ENCODE peak calls at places on chromosomes 6 and 20, in seven cellular contexts. One of them, this sample, is unnamed.

GRCh38 chr6:1908784-1909183 is 299.1 kb downstream of the FOXC1 start:
- DNase-seq in stimulated activated effector memory CD8-positive, alpha-beta T cell treated with anti-CD3 and anti-CD28 coated beads, Interleukin-12 subunit alpha, Interleukin-12 subunit beta, amount 100 ng/mL, for 72 hours: no peak
- DNase-seq in neural progenitor cell: no peak
- DNase-seq in NCI-H1436: no peak
- DNase-seq in activated CD8-positive, alpha-beta memory T cell treated with anti-CD3 and anti-CD28 coated beads for 1 hour: no peak
- DNase-seq in midbrain: no peak
- DNase-seq in EH: peak
- DNase-seq in this sample: no peak

GRCh38 chr6:55174211-55175013 is at the start of gene HCRTR2:
- DNase-seq in stimulated activated effector memory CD8-positive, alpha-beta T cell treated with anti-CD3 and anti-CD28 coated beads, Interleukin-12 subunit alpha, Interleukin-12 subunit beta, amount 100 ng/mL, for 72 hours: no peak
- DNase-seq in neural progenitor cell: peak
- DNase-seq in NCI-H1436: no peak
- DNase-seq in activated CD8-positive, alpha-beta memory T cell treated with anti-CD3 and anti-CD28 coated beads for 1 hour: no peak
- DNase-seq in midbrain: no peak
- DNase-seq in EH: no peak
- DNase-seq in this sample: peak

GRCh38 chr6:140857734-140858380 is 1274.9 kb upstream of the GJE1 start:
- DNase-seq in stimulated activated effector memory CD8-positive, alpha-beta T cell treated with anti-CD3 and anti-CD28 coated beads, Interleukin-12 subunit alpha, Interleukin-12 subunit beta, amount 100 ng/mL, for 72 hours: no peak
- DNase-seq in neural progenitor cell: no peak
- DNase-seq in NCI-H1436: no peak
- DNase-seq in activated CD8-positive, alpha-beta memory T cell treated with anti-CD3 and anti-CD28 coated beads for 1 hour: no peak
- DNase-seq in midbrain: peak
- DNase-seq in EH: peak
- DNase-seq in this sample: no peak

GRCh38 chr20:32663704-32664351 is 9.9 kb downstream of the C20orf203 start:
- DNase-seq in stimulated activated effector memory CD8-positive, alpha-beta T cell treated with anti-CD3 and anti-CD28 coated beads, Interleukin-12 subunit alpha, Interleukin-12 subunit beta, amount 100 ng/mL, for 72 hours: no peak
- DNase-seq in neural progenitor cell: no peak
- DNase-seq in NCI-H1436: no peak
- DNase-seq in activated CD8-positive, alpha-beta memory T cell treated with anti-CD3 and anti-CD28 coated beads for 1 hour: no peak
- DNase-seq in midbrain: no peak
- DNase-seq in EH: no peak
- DNase-seq in this sample: no peak

GRCh38 chr20:24870876-24871275 is 78.2 kb upstream of the CST7 start:
- DNase-seq in stimulated activated effector memory CD8-positive, alpha-beta T cell treated with anti-CD3 and anti-CD28 coated beads, Interleukin-12 subunit alpha, Interleukin-12 subunit beta, amount 100 ng/mL, for 72 hours: no peak
- DNase-seq in neural progenitor cell: no peak
- DNase-seq in NCI-H1436: no peak
- DNase-seq in activated CD8-positive, alpha-beta memory T cell treated with anti-CD3 and anti-CD28 coated beads for 1 hour: no peak
- DNase-seq in midbrain: no peak
- DNase-seq in EH: no peak
- DNase-seq in this sample: no peak

GRCh38 chr20:36277546-36277945 is 28.6 kb upstream of the DLGAP4 start:
- DNase-seq in stimulated activated effector memory CD8-positive, alpha-beta T cell treated with anti-CD3 and anti-CD28 coated beads, Interleukin-12 subunit alpha, Interleukin-12 subunit beta, amount 100 ng/mL, for 72 hours: no peak
- DNase-seq in neural progenitor cell: no peak
- DNase-seq in NCI-H1436: no peak
- DNase-seq in activated CD8-positive, alpha-beta memory T cell treated with anti-CD3 and anti-CD28 coated beads for 1 hour: no peak
- DNase-seq in midbrain: no peak
- DNase-seq in EH: no peak
- DNase-seq in this sample: no peak

GRCh38 chr6:52551483-52552277 is 25.2 kb downstream of the TRAM2 start:
- DNase-seq in stimulated activated effector memory CD8-positive, alpha-beta T cell treated with anti-CD3 and anti-CD28 coated beads, Interleukin-12 subunit alpha, Interleukin-12 subunit beta, amount 100 ng/mL, for 72 hours: no peak
- DNase-seq in neural progenitor cell: peak
- DNase-seq in NCI-H1436: no peak
- DNase-seq in activated CD8-positive, alpha-beta memory T cell treated with anti-CD3 and anti-CD28 coated beads for 1 hour: no peak
- DNase-seq in midbrain: no peak
- DNase-seq in EH: peak
- DNase-seq in this sample: peak

GRCh38 chr6:32854376-32855178 is 585 bp downstream of the PSMB9 start:
- DNase-seq in stimulated activated effector memory CD8-positive, alpha-beta T cell treated with anti-CD3 and anti-CD28 coated beads, Interleukin-12 subunit alpha, Interleukin-12 subunit beta, amount 100 ng/mL, for 72 hours: no peak
- DNase-seq in neural progenitor cell: no peak
- DNase-seq in NCI-H1436: no peak
- DNase-seq in activated CD8-positive, alpha-beta memory T cell treated with anti-CD3 and anti-CD28 coated beads for 1 hour: peak
- DNase-seq in midbrain: peak
- DNase-seq in EH: peak
- DNase-seq in this sample: no peak

GRCh38 chr6:7765575-7766325 is 39.9 kb downstream of the BMP6 start:
- DNase-seq in stimulated activated effector memory CD8-positive, alpha-beta T cell treated with anti-CD3 and anti-CD28 coated beads, Interleukin-12 subunit alpha, Interleukin-12 subunit beta, amount 100 ng/mL, for 72 hours: no peak
- DNase-seq in neural progenitor cell: no peak
- DNase-seq in NCI-H1436: no peak
- DNase-seq in activated CD8-positive, alpha-beta memory T cell treated with anti-CD3 and anti-CD28 coated beads for 1 hour: no peak
- DNase-seq in midbrain: no peak
- DNase-seq in EH: peak
- DNase-seq in this sample: no peak

GRCh38 chr20:21155268-21155667 is 29.4 kb downstream of the KIZ start:
- DNase-seq in stimulated activated effector memory CD8-positive, alpha-beta T cell treated with anti-CD3 and anti-CD28 coated beads, Interleukin-12 subunit alpha, Interleukin-12 subunit beta, amount 100 ng/mL, for 72 hours: no peak
- DNase-seq in neural progenitor cell: no peak
- DNase-seq in NCI-H1436: no peak
- DNase-seq in activated CD8-positive, alpha-beta memory T cell treated with anti-CD3 and anti-CD28 coated beads for 1 hour: no peak
- DNase-seq in midbrain: no peak
- DNase-seq in EH: no peak
- DNase-seq in this sample: no peak

GRCh38 chr6:30156262-30156599 is 4.8 kb downstream of the TRIM10 start:
- DNase-seq in stimulated activated effector memory CD8-positive, alpha-beta T cell treated with anti-CD3 and anti-CD28 coated beads, Interleukin-12 subunit alpha, Interleukin-12 subunit beta, amount 100 ng/mL, for 72 hours: no peak
- DNase-seq in neural progenitor cell: no peak
- DNase-seq in NCI-H1436: no peak
- DNase-seq in activated CD8-positive, alpha-beta memory T cell treated with anti-CD3 and anti-CD28 coated beads for 1 hour: no peak
- DNase-seq in midbrain: no peak
- DNase-seq in EH: peak
- DNase-seq in this sample: no peak

GRCh38 chr6:129646617-129647016 is 63.4 kb downstream of the ARHGAP18 start:
- DNase-seq in stimulated activated effector memory CD8-positive, alpha-beta T cell treated with anti-CD3 and anti-CD28 coated beads, Interleukin-12 subunit alpha, Interleukin-12 subunit beta, amount 100 ng/mL, for 72 hours: no peak
- DNase-seq in neural progenitor cell: no peak
- DNase-seq in NCI-H1436: no peak
- DNase-seq in activated CD8-positive, alpha-beta memory T cell treated with anti-CD3 and anti-CD28 coated beads for 1 hour: no peak
- DNase-seq in midbrain: no peak
- DNase-seq in EH: no peak
- DNase-seq in this sample: no peak

GRCh38 chr6:16596890-16597331 is 164.3 kb downstream of the ATXN1 start:
- DNase-seq in stimulated activated effector memory CD8-positive, alpha-beta T cell treated with anti-CD3 and anti-CD28 coated beads, Interleukin-12 subunit alpha, Interleukin-12 subunit beta, amount 100 ng/mL, for 72 hours: no peak
- DNase-seq in neural progenitor cell: no peak
- DNase-seq in NCI-H1436: peak
- DNase-seq in activated CD8-positive, alpha-beta memory T cell treated with anti-CD3 and anti-CD28 coated beads for 1 hour: no peak
- DNase-seq in midbrain: no peak
- DNase-seq in EH: no peak
- DNase-seq in this sample: no peak

GRCh38 chr6:164051427-164051826 is 636.9 kb downstream of the QKI start:
- DNase-seq in stimulated activated effector memory CD8-positive, alpha-beta T cell treated with anti-CD3 and anti-CD28 coated beads, Interleukin-12 subunit alpha, Interleukin-12 subunit beta, amount 100 ng/mL, for 72 hours: no peak
- DNase-seq in neural progenitor cell: no peak
- DNase-seq in NCI-H1436: no peak
- DNase-seq in activated CD8-positive, alpha-beta memory T cell treated with anti-CD3 and anti-CD28 coated beads for 1 hour: no peak
- DNase-seq in midbrain: no peak
- DNase-seq in EH: no peak
- DNase-seq in this sample: no peak

GRCh38 chr6:170175644-170176620 is 114.9 kb downstream of the DLL1 start:
- DNase-seq in stimulated activated effector memory CD8-positive, alpha-beta T cell treated with anti-CD3 and anti-CD28 coated beads, Interleukin-12 subunit alpha, Interleukin-12 subunit beta, amount 100 ng/mL, for 72 hours: no peak
- DNase-seq in neural progenitor cell: no peak
- DNase-seq in NCI-H1436: no peak
- DNase-seq in activated CD8-positive, alpha-beta memory T cell treated with anti-CD3 and anti-CD28 coated beads for 1 hour: no peak
- DNase-seq in midbrain: no peak
- DNase-seq in EH: no peak
- DNase-seq in this sample: no peak

GRCh38 chr20:54716169-54716747 is 240.9 kb downstream of the DOK5 start:
- DNase-seq in stimulated activated effector memory CD8-positive, alpha-beta T cell treated with anti-CD3 and anti-CD28 coated beads, Interleukin-12 subunit alpha, Interleukin-12 subunit beta, amount 100 ng/mL, for 72 hours: no peak
- DNase-seq in neural progenitor cell: no peak
- DNase-seq in NCI-H1436: no peak
- DNase-seq in activated CD8-positive, alpha-beta memory T cell treated with anti-CD3 and anti-CD28 coated beads for 1 hour: no peak
- DNase-seq in midbrain: no peak
- DNase-seq in EH: no peak
- DNase-seq in this sample: no peak

GRCh38 chr6:159438106-159438505 is 254.9 kb downstream of the SOD2 start:
- DNase-seq in stimulated activated effector memory CD8-positive, alpha-beta T cell treated with anti-CD3 and anti-CD28 coated beads, Interleukin-12 subunit alpha, Interleukin-12 subunit beta, amount 100 ng/mL, for 72 hours: no peak
- DNase-seq in neural progenitor cell: no peak
- DNase-seq in NCI-H1436: no peak
- DNase-seq in activated CD8-positive, alpha-beta memory T cell treated with anti-CD3 and anti-CD28 coated beads for 1 hour: no peak
- DNase-seq in midbrain: no peak
- DNase-seq in EH: no peak
- DNase-seq in this sample: no peak

GRCh38 chr6:150729188-150729748 is 129.6 kb downstream of the PLEKHG1 start:
- DNase-seq in stimulated activated effector memory CD8-positive, alpha-beta T cell treated with anti-CD3 and anti-CD28 coated beads, Interleukin-12 subunit alpha, Interleukin-12 subunit beta, amount 100 ng/mL, for 72 hours: no peak
- DNase-seq in neural progenitor cell: no peak
- DNase-seq in NCI-H1436: no peak
- DNase-seq in activated CD8-positive, alpha-beta memory T cell treated with anti-CD3 and anti-CD28 coated beads for 1 hour: no peak
- DNase-seq in midbrain: no peak
- DNase-seq in EH: no peak
- DNase-seq in this sample: no peak